ENCODE peak calls at places on chromosome 1, in eight cellular contexts. One of them, this sample, is unnamed.

GRCh38 chr1:9413143-9413876 is 120.6 kb downstream of the SPSB1 start:
- DNase-seq in H1: peak; percentile 59
- DNase-seq in endodermal cell: peak; percentile 84
- DNase-seq in neural progenitor cell: peak; percentile 55
- DNase-seq in suprapubic skin: no peak
- DNase-seq in HepG2: no peak
- DNase-seq in psoas muscle: peak; percentile 84
- DNase-seq in aorta: peak; percentile 88
- DNase-seq in this sample: no peak

GRCh38 chr1:10338047-10338446 is 60.8 kb upstream of the PGD start:
- DNase-seq in neural progenitor cell: peak; percentile 68
- DNase-seq in aorta: no peak
- DNase-seq in H1: peak; percentile 62
- DNase-seq in psoas muscle: peak; percentile 64
- DNase-seq in endodermal cell: peak; percentile 84
- DNase-seq in HepG2: peak; percentile 15
- DNase-seq in suprapubic skin: no peak
- DNase-seq in this sample: no peak

GRCh38 chr1:230429072-230429735 is 3.1 kb upstream of the PGBD5 start:
- DNase-seq in endodermal cell: no peak
- DNase-seq in suprapubic skin: no peak
- DNase-seq in aorta: no peak
- DNase-seq in psoas muscle: no peak
- DNase-seq in neural progenitor cell: no peak
- DNase-seq in H1: no peak
- DNase-seq in HepG2: no peak
- DNase-seq in this sample: no peak

GRCh38 chr1:15178571-15179484 is 25.3 kb downstream of the TMEM51 start:
- DNase-seq in endodermal cell: no peak
- DNase-seq in H1: no peak
- DNase-seq in HepG2: no peak
- DNase-seq in neural progenitor cell: no peak
- DNase-seq in suprapubic skin: no peak
- DNase-seq in aorta: no peak
- DNase-seq in psoas muscle: no peak
- DNase-seq in this sample: no peak

GRCh38 chr1:94265011-94265422 is 27.6 kb upstream of the ARHGAP29 start:
- DNase-seq in H1: no peak
- DNase-seq in endodermal cell: no peak
- DNase-seq in HepG2: no peak
- DNase-seq in psoas muscle: no peak
- DNase-seq in suprapubic skin: no peak
- DNase-seq in neural progenitor cell: no peak
- DNase-seq in aorta: no peak
- DNase-seq in this sample: no peak

GRCh38 chr1:215146252-215146975 is 63.9 kb downstream of the KCNK2 start:
- DNase-seq in aorta: no peak
- DNase-seq in suprapubic skin: no peak
- DNase-seq in psoas muscle: no peak
- DNase-seq in neural progenitor cell: peak; percentile 35
- DNase-seq in H1: no peak
- DNase-seq in HepG2: peak; percentile 24
- DNase-seq in endodermal cell: peak; percentile 61
- DNase-seq in this sample: no peak

GRCh38 chr1:31823780-31824179 is 8.0 kb upstream of the SPOCD1 start:
- DNase-seq in aorta: no peak
- DNase-seq in endodermal cell: no peak
- DNase-seq in H1: no peak
- DNase-seq in HepG2: no peak
- DNase-seq in suprapubic skin: peak; percentile 44
- DNase-seq in psoas muscle: no peak
- DNase-seq in neural progenitor cell: no peak
- DNase-seq in this sample: no peak

GRCh38 chr1:61967750-61968149 is 225.5 kb downstream of the PATJ start:
- DNase-seq in endodermal cell: no peak
- DNase-seq in suprapubic skin: no peak
- DNase-seq in psoas muscle: no peak
- DNase-seq in aorta: no peak
- DNase-seq in neural progenitor cell: no peak
- DNase-seq in HepG2: no peak
- DNase-seq in H1: no peak
- DNase-seq in this sample: no peak

DNA sequence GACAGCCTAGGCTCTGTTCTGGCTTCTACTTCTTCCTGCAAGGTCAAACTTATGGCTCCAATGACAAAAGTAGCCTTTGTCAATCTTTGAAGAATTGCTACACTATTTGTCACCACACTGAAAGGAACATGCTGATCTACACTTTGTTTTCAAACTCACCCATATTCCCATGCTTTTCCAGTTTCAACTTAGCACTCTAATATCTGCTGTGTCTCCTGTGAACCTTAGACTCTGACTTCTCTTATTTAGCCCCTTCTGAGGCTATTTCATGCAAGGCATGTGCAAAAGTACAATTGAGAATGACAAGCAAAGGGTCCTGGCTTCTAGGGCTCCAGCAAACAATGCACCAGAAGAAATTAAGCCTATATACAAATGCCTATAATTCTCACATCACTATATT is 374.9 kb downstream of the VAV3 start:
- DNase-seq in aorta: no peak
- DNase-seq in psoas muscle: no peak
- DNase-seq in suprapubic skin: no peak
- DNase-seq in H1: no peak
- DNase-seq in endodermal cell: no peak
- DNase-seq in neural progenitor cell: no peak
- DNase-seq in HepG2: peak; percentile 28
- DNase-seq in this sample: no peak
- H3K27me3 ChIP-seq in aorta: no peaks in the 10 kb centered on the region
- H3K27me3 ChIP-seq in psoas muscle: no peaks in the 10 kb centered on the region
- H3K27me3 ChIP-seq in suprapubic skin: no peaks in the 10 kb centered on the region
- H3K27me3 ChIP-seq in H1: no peaks in the 10 kb centered on the region
- H3K27me3 ChIP-seq in endodermal cell: no peaks in the 10 kb centered on the region
- H3K27me3 ChIP-seq in neural progenitor cell: no peaks in the 10 kb centered on the region
- H3K27me3 ChIP-seq in HepG2: no peaks in the 10 kb centered on the region
- H3K27me3 ChIP-seq in this sample: no peaks in the 10 kb centered on the region

DNA sequence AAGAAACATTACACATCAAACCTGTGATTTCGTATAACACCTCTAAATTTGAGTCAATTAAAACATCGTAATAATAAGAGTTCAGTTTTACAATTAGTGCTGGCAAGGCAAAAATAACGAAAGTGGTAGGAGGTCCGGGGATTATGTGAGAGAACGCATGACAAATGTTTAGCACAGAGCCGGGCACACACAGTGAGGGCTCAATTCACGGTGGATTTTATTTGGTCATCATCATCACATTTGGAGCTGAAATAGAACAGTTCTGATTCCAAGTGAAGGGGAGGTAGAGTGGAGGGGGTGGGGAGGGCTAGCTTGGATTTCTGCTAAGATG is 20.0 kb downstream of the H3-3A start:
- DNase-seq in endodermal cell: no peak
- DNase-seq in aorta: peak; percentile 59
- DNase-seq in suprapubic skin: no peak
- DNase-seq in H1: no peak
- DNase-seq in HepG2: no peak
- DNase-seq in psoas muscle: no peak
- DNase-seq in neural progenitor cell: no peak
- DNase-seq in this sample: no peak
- H3K27me3 ChIP-seq in endodermal cell: peaks cover 18% of the 10 kb centered on the region
- H3K27me3 ChIP-seq in aorta: no peaks in the 10 kb centered on the region
- H3K27me3 ChIP-seq in suprapubic skin: no peaks in the 10 kb centered on the region
- H3K27me3 ChIP-seq in H1: no peaks in the 10 kb centered on the region
- H3K27me3 ChIP-seq in HepG2: no peaks in the 10 kb centered on the region
- H3K27me3 ChIP-seq in psoas muscle: no peaks in the 10 kb centered on the region
- H3K27me3 ChIP-seq in neural progenitor cell: peaks cover 40% of the 10 kb centered on the region
- H3K27me3 ChIP-seq in this sample: no peaks in the 10 kb centered on the region

GRCh38 chr1:209791920-209792319 is 7.6 kb upstream of the C1orf74 start:
- DNase-seq in psoas muscle: no peak
- DNase-seq in HepG2: no peak
- DNase-seq in aorta: no peak
- DNase-seq in endodermal cell: no peak
- DNase-seq in H1: no peak
- DNase-seq in neural progenitor cell: no peak
- DNase-seq in suprapubic skin: no peak
- DNase-seq in this sample: no peak
- H3K27me3 ChIP-seq in psoas muscle: peaks cover 3% of the 10 kb centered on the region
- H3K27me3 ChIP-seq in HepG2: peaks cover 3% of the 10 kb centered on the region
- H3K27me3 ChIP-seq in aorta: no peaks in the 10 kb centered on the region
- H3K27me3 ChIP-seq in endodermal cell: peaks cover 75% of the 10 kb centered on the region
- H3K27me3 ChIP-seq in H1: no peaks in the 10 kb centered on the region
- H3K27me3 ChIP-seq in neural progenitor cell: peaks cover 26% of the 10 kb centered on the region
- H3K27me3 ChIP-seq in suprapubic skin: peaks cover 6% of the 10 kb centered on the region
- H3K27me3 ChIP-seq in this sample: peaks cover 3% of the 10 kb centered on the region

DNA sequence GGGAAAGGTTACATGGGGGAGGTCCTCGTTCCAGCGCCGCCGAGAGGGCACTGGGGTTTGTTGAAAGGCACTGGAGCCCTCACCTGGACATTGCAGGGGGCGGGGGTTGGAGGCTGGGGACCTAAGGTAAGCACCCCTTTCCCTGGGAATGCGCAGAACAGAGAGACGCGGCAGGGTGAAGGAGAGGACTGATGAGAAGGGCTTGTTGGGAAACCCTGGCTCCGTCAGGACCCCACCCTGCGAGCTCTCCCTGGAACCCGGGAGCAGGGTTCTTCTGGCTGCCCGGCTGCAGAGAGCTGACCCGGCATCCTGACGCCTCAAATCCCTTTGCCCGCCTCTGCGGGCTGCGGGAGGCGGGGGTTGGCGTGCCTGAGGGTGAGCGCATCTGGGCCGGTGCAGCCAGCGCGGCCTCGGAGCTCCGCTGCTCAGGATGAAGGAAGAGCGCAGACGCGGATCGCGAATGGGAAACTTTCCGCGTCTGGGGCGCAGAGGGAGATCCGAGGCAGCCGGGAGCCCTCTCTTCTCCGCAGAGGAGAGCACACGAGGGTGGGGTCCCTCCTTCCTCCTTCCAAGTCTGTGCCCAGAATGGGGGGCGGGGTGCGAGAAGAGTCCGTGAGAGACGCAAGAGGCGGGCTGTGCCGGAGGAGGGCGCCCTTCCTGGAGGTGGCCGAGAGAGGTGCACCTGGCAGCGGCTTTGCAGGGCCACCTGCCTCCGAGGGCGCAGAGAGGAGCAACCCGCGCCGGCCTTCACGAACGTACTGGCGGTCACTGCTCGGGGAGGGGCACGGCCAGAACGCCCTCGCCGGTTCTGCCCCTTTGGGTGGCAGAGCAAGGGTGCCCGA is 2.4 kb downstream of the IGSF21 start:
- DNase-seq in endodermal cell: peak; percentile 96
- DNase-seq in neural progenitor cell: peak; percentile 87
- DNase-seq in HepG2: no peak
- DNase-seq in suprapubic skin: no peak
- DNase-seq in psoas muscle: peak; percentile 62
- DNase-seq in H1: peak; percentile 96
- DNase-seq in aorta: no peak
- DNase-seq in this sample: no peak
- H3K27me3 ChIP-seq in endodermal cell: peaks cover 95% of the 10 kb centered on the region
- H3K27me3 ChIP-seq in neural progenitor cell: peaks cover 63% of the 10 kb centered on the region
- H3K27me3 ChIP-seq in HepG2: peaks cover 6% of the 10 kb centered on the region
- H3K27me3 ChIP-seq in suprapubic skin: peaks cover 89% of the 10 kb centered on the region
- H3K27me3 ChIP-seq in psoas muscle: peaks cover 51% of the 10 kb centered on the region
- H3K27me3 ChIP-seq in H1: peaks cover 8% of the 10 kb centered on the region
- H3K27me3 ChIP-seq in aorta: no peaks in the 10 kb centered on the region
- H3K27me3 ChIP-seq in this sample: peaks cover 72% of the 10 kb centered on the region

DNA sequence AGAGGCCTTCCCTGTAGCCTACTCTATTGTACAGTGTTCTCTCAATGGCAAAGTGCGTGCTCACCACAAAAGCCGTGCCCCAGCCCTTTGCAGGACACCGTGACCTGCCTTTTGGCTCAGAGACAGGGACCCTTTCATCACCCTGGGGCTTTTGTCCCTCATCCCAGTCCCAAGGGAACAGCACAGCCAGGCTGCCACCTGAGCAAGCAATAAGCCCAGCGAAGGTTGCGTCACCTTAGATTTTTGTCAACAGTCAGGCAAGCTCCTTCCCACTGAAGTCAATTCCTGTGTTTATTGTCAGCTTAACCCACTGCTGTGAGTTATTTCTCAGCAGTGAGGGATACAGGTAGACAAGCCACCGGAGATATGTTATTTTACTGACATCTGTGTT is 4.4 kb upstream of the GRIK3 start:
- DNase-seq in neural progenitor cell: no peak
- DNase-seq in endodermal cell: no peak
- DNase-seq in psoas muscle: no peak
- DNase-seq in suprapubic skin: no peak
- DNase-seq in H1: no peak
- DNase-seq in aorta: no peak
- DNase-seq in HepG2: no peak
- DNase-seq in this sample: no peak
- H3K27me3 ChIP-seq in neural progenitor cell: peaks cover 41% of the 10 kb centered on the region
- H3K27me3 ChIP-seq in endodermal cell: peaks cover 55% of the 10 kb centered on the region
- H3K27me3 ChIP-seq in psoas muscle: peaks cover 30% of the 10 kb centered on the region
- H3K27me3 ChIP-seq in suprapubic skin: peaks cover 96% of the 10 kb centered on the region
- H3K27me3 ChIP-seq in H1: peaks cover 10% of the 10 kb centered on the region
- H3K27me3 ChIP-seq in aorta: no peaks in the 10 kb centered on the region
- H3K27me3 ChIP-seq in HepG2: peaks cover 5% of the 10 kb centered on the region
- H3K27me3 ChIP-seq in this sample: peaks cover 61% of the 10 kb centered on the region

This sample was measured in CD4-positive, alpha-beta T cell.